ENCODE peak calls at places on chromosomes 2 and 18, in nine cellular contexts. One of them, this sample, is unnamed.

GRCh38 chr2:104774631-104775030 is 79.3 kb upstream of the POU3F3 start:
- DNase-seq in fibroblast of the aortic adventitia: no peak
- DNase-seq in heart right ventricle: no peak
- DNase-seq in psoas muscle: no peak
- DNase-seq in Peyer's patch: no peak
- DNase-seq in SK-N-SH: no peak
- DNase-seq in IMR-90: no peak
- DNase-seq in astrocyte of the spinal cord: peak
- DNase-seq in tibial artery: no peak
- DNase-seq in this sample: peak

GRCh38 chr2:157339965-157340655 is 14.5 kb upstream of the ERMN start:
- DNase-seq in fibroblast of the aortic adventitia: no peak
- DNase-seq in heart right ventricle: no peak
- DNase-seq in psoas muscle: no peak
- DNase-seq in Peyer's patch: no peak
- DNase-seq in SK-N-SH: no peak
- DNase-seq in IMR-90: peak
- DNase-seq in astrocyte of the spinal cord: peak
- DNase-seq in tibial artery: no peak
- DNase-seq in this sample: no peak

GRCh38 chr18:47528343-47528742 is 276.9 kb upstream of the SKOR2 start:
- DNase-seq in fibroblast of the aortic adventitia: no peak
- DNase-seq in heart right ventricle: no peak
- DNase-seq in psoas muscle: no peak
- DNase-seq in Peyer's patch: no peak
- DNase-seq in SK-N-SH: no peak
- DNase-seq in IMR-90: no peak
- DNase-seq in astrocyte of the spinal cord: no peak
- DNase-seq in tibial artery: no peak
- DNase-seq in this sample: no peak

GRCh38 chr2:208491648-208492047 is 85.1 kb downstream of the PTH2R start:
- DNase-seq in fibroblast of the aortic adventitia: no peak
- DNase-seq in heart right ventricle: no peak
- DNase-seq in psoas muscle: no peak
- DNase-seq in Peyer's patch: no peak
- DNase-seq in SK-N-SH: no peak
- DNase-seq in IMR-90: no peak
- DNase-seq in astrocyte of the spinal cord: no peak
- DNase-seq in tibial artery: no peak
- DNase-seq in this sample: no peak

GRCh38 chr2:8303322-8303832 is 378.5 kb upstream of the ID2 start:
- DNase-seq in fibroblast of the aortic adventitia: no peak
- DNase-seq in heart right ventricle: peak
- DNase-seq in psoas muscle: peak
- DNase-seq in Peyer's patch: peak
- DNase-seq in SK-N-SH: no peak
- DNase-seq in IMR-90: no peak
- DNase-seq in astrocyte of the spinal cord: peak
- DNase-seq in tibial artery: peak
- DNase-seq in this sample: no peak

GRCh38 chr18:57437433-57437781 is 2.2 kb downstream of the ONECUT2 start:
- DNase-seq in fibroblast of the aortic adventitia: no peak
- DNase-seq in heart right ventricle: no peak
- DNase-seq in psoas muscle: no peak
- DNase-seq in Peyer's patch: no peak
- DNase-seq in SK-N-SH: peak
- DNase-seq in IMR-90: no peak
- DNase-seq in astrocyte of the spinal cord: no peak
- DNase-seq in tibial artery: no peak
- DNase-seq in this sample: no peak

GRCh38 chr2:96084006-96084857 is 32.1 kb downstream of the ADRA2B start:
- DNase-seq in fibroblast of the aortic adventitia: no peak
- DNase-seq in heart right ventricle: no peak
- DNase-seq in psoas muscle: no peak
- DNase-seq in Peyer's patch: no peak
- DNase-seq in SK-N-SH: no peak
- DNase-seq in IMR-90: no peak
- DNase-seq in astrocyte of the spinal cord: no peak
- DNase-seq in tibial artery: no peak
- DNase-seq in this sample: no peak

GRCh38 chr18:62009521-62009920 is 116.7 kb upstream of the RNF152 start:
- DNase-seq in fibroblast of the aortic adventitia: no peak
- DNase-seq in heart right ventricle: no peak
- DNase-seq in psoas muscle: no peak
- DNase-seq in Peyer's patch: no peak
- DNase-seq in SK-N-SH: no peak
- DNase-seq in IMR-90: no peak
- DNase-seq in astrocyte of the spinal cord: no peak
- DNase-seq in tibial artery: no peak
- DNase-seq in this sample: no peak

GRCh38 chr2:235050992-235051351 is 99.2 kb downstream of the SH3BP4 start:
- DNase-seq in fibroblast of the aortic adventitia: peak
- DNase-seq in heart right ventricle: peak
- DNase-seq in psoas muscle: peak
- DNase-seq in Peyer's patch: peak
- DNase-seq in SK-N-SH: peak
- DNase-seq in IMR-90: peak
- DNase-seq in astrocyte of the spinal cord: peak
- DNase-seq in tibial artery: peak
- DNase-seq in this sample: peak

GRCh38 chr2:95274291-95275150 is at the start of gene PROM2:
- DNase-seq in fibroblast of the aortic adventitia: no peak
- DNase-seq in heart right ventricle: no peak
- DNase-seq in psoas muscle: peak
- DNase-seq in Peyer's patch: peak
- DNase-seq in SK-N-SH: no peak
- DNase-seq in IMR-90: no peak
- DNase-seq in astrocyte of the spinal cord: no peak
- DNase-seq in tibial artery: peak
- DNase-seq in this sample: no peak

GRCh38 chr2:66428986-66429612 is 5.8 kb upstream of the MEIS1 start:
- DNase-seq in fibroblast of the aortic adventitia: peak
- DNase-seq in heart right ventricle: no peak
- DNase-seq in psoas muscle: no peak
- DNase-seq in Peyer's patch: no peak
- DNase-seq in SK-N-SH: peak
- DNase-seq in IMR-90: peak
- DNase-seq in astrocyte of the spinal cord: peak
- DNase-seq in tibial artery: no peak
- DNase-seq in this sample: peak

GRCh38 chr2:99543247-99543646 is 53.4 kb upstream of the REV1 start:
- DNase-seq in fibroblast of the aortic adventitia: no peak
- DNase-seq in heart right ventricle: no peak
- DNase-seq in psoas muscle: no peak
- DNase-seq in Peyer's patch: no peak
- DNase-seq in SK-N-SH: no peak
- DNase-seq in IMR-90: peak
- DNase-seq in astrocyte of the spinal cord: peak
- DNase-seq in tibial artery: no peak
- DNase-seq in this sample: no peak

GRCh38 chr18:42821492-42821891 is 294.0 kb downstream of the RIT2 start:
- DNase-seq in fibroblast of the aortic adventitia: no peak
- DNase-seq in heart right ventricle: no peak
- DNase-seq in psoas muscle: no peak
- DNase-seq in Peyer's patch: no peak
- DNase-seq in SK-N-SH: no peak
- DNase-seq in IMR-90: no peak
- DNase-seq in astrocyte of the spinal cord: no peak
- DNase-seq in tibial artery: no peak
- DNase-seq in this sample: no peak

GRCh38 chr2:27583390-27583915 is 611 bp downstream of the ZNF512 start:
- DNase-seq in fibroblast of the aortic adventitia: peak
- DNase-seq in heart right ventricle: no peak
- DNase-seq in psoas muscle: no peak
- DNase-seq in Peyer's patch: no peak
- DNase-seq in SK-N-SH: no peak
- DNase-seq in IMR-90: peak
- DNase-seq in astrocyte of the spinal cord: peak
- DNase-seq in tibial artery: no peak
- DNase-seq in this sample: no peak

GRCh38 chr2:210387074-210387473 is 72.1 kb upstream of the MYL1 start:
- DNase-seq in fibroblast of the aortic adventitia: no peak
- DNase-seq in heart right ventricle: no peak
- DNase-seq in psoas muscle: no peak
- DNase-seq in Peyer's patch: no peak
- DNase-seq in SK-N-SH: no peak
- DNase-seq in IMR-90: no peak
- DNase-seq in astrocyte of the spinal cord: no peak
- DNase-seq in tibial artery: no peak
- DNase-seq in this sample: no peak

GRCh38 chr2:102553601-102554000 is 65.8 kb upstream of the SLC9A2 start:
- DNase-seq in fibroblast of the aortic adventitia: no peak
- DNase-seq in heart right ventricle: no peak
- DNase-seq in psoas muscle: no peak
- DNase-seq in Peyer's patch: no peak
- DNase-seq in SK-N-SH: no peak
- DNase-seq in IMR-90: no peak
- DNase-seq in astrocyte of the spinal cord: no peak
- DNase-seq in tibial artery: no peak
- DNase-seq in this sample: no peak

GRCh38 chr2:217993817-217994459 is 8.9 kb downstream of the TNS1 start:
- DNase-seq in fibroblast of the aortic adventitia: peak
- DNase-seq in heart right ventricle: peak
- DNase-seq in psoas muscle: peak
- DNase-seq in Peyer's patch: peak
- DNase-seq in SK-N-SH: peak
- DNase-seq in IMR-90: peak
- DNase-seq in astrocyte of the spinal cord: no peak
- DNase-seq in tibial artery: no peak
- DNase-seq in this sample: peak

GRCh38 chr18:49021433-49022129 is 70.8 kb upstream of the SMAD7 start:
- DNase-seq in fibroblast of the aortic adventitia: peak
- DNase-seq in heart right ventricle: peak
- DNase-seq in psoas muscle: peak
- DNase-seq in Peyer's patch: peak
- DNase-seq in SK-N-SH: peak
- DNase-seq in IMR-90: peak
- DNase-seq in astrocyte of the spinal cord: peak
- DNase-seq in tibial artery: no peak
- DNase-seq in this sample: peak
- TF ChIP-seq CTCF in fibroblast of the aortic adventitia: peak
- TF ChIP-seq CTCF in heart right ventricle: peak
- TF ChIP-seq CTCF in psoas muscle: peak
- TF ChIP-seq CTCF in Peyer's patch: peak
- TF ChIP-seq CTCF in SK-N-SH: peak
- TF ChIP-seq CTCF in IMR-90: peak
- TF ChIP-seq CTCF in astrocyte of the spinal cord: peak
- TF ChIP-seq CTCF in tibial artery: no peak
- TF ChIP-seq CTCF in this sample: peak

GRCh38 chr2:20224716-20225293 is at the start of gene SDC1:
- DNase-seq in fibroblast of the aortic adventitia: peak
- DNase-seq in heart right ventricle: peak
- DNase-seq in psoas muscle: peak
- DNase-seq in Peyer's patch: peak
- DNase-seq in SK-N-SH: peak
- DNase-seq in IMR-90: peak
- DNase-seq in astrocyte of the spinal cord: peak
- DNase-seq in tibial artery: no peak
- DNase-seq in this sample: peak
- H3K4me3 ChIP-seq in fibroblast of the aortic adventitia: peak
- H3K4me3 ChIP-seq in heart right ventricle: peak
- H3K4me3 ChIP-seq in psoas muscle: peak
- H3K4me3 ChIP-seq in Peyer's patch: peak
- H3K4me3 ChIP-seq in SK-N-SH: peak
- H3K4me3 ChIP-seq in IMR-90: peak
- H3K4me3 ChIP-seq in astrocyte of the spinal cord: peak
- H3K4me3 ChIP-seq in tibial artery: peak
- H3K4me3 ChIP-seq in this sample: peak

GRCh38 chr2:130391872-130392670 is 36.2 kb downstream of the PTPN18 start:
- DNase-seq in fibroblast of the aortic adventitia: no peak
- DNase-seq in heart right ventricle: no peak
- DNase-seq in psoas muscle: no peak
- DNase-seq in Peyer's patch: no peak
- DNase-seq in SK-N-SH: peak
- DNase-seq in IMR-90: peak
- DNase-seq in astrocyte of the spinal cord: no peak
- DNase-seq in tibial artery: no peak
- DNase-seq in this sample: no peak
- TF ChIP-seq CTCF in fibroblast of the aortic adventitia: no peak
- TF ChIP-seq CTCF in heart right ventricle: peak
- TF ChIP-seq CTCF in psoas muscle: no peak
- TF ChIP-seq CTCF in Peyer's patch: peak
- TF ChIP-seq CTCF in SK-N-SH: peak
- TF ChIP-seq CTCF in IMR-90: no peak
- TF ChIP-seq CTCF in astrocyte of the spinal cord: no peak
- TF ChIP-seq CTCF in tibial artery: no peak
- TF ChIP-seq CTCF in this sample: peak

DNA sequence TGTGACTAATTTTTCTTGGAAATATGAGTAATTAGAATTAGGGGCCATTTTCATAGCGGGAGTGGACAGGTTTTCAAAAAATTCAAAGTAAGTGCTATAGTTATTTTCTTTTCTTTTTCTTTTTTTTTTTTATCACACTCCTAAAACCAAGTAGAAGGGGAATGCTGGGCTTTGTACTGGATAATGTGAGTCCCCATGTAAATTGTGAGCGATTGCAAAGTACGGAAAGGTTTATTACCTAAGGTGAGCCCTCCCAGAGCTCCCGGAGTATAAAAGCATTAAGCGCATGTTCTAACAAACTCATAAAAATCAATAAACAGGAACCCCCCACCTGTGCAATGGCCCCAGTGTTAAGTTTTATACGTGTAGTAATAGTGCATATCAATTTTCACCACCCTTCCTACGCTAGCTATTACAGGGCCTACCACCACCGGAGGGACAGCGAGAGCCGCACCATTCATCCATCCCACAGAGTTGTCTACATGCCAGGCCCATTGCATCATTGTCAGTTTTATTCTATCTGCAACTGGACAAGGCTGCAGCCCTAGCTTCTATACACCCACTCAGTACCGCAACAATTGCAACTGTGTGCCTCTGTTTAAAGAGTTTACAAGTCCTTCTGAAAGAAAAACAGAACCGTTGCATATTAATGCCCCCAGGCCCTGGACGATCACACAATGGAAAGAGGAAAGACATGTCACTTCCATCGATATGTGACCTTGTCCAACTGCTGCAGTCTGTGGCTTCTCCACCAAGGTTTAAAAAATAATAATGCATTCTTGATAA is 58.7 kb downstream of the ZEB2 start:
- DNase-seq in fibroblast of the aortic adventitia: no peak
- DNase-seq in heart right ventricle: no peak
- DNase-seq in psoas muscle: peak
- DNase-seq in Peyer's patch: peak
- DNase-seq in SK-N-SH: no peak
- DNase-seq in IMR-90: peak
- DNase-seq in astrocyte of the spinal cord: peak
- DNase-seq in tibial artery: peak
- DNase-seq in this sample: peak
- H3K4me3 ChIP-seq in fibroblast of the aortic adventitia: no peak
- H3K4me3 ChIP-seq in heart right ventricle: no peak
- H3K4me3 ChIP-seq in psoas muscle: no peak
- H3K4me3 ChIP-seq in Peyer's patch: no peak
- H3K4me3 ChIP-seq in SK-N-SH: no peak
- H3K4me3 ChIP-seq in IMR-90: no peak
- H3K4me3 ChIP-seq in astrocyte of the spinal cord: no peak
- H3K4me3 ChIP-seq in tibial artery: no peak
- H3K4me3 ChIP-seq in this sample: no peak

GRCh38 chr2:70248810-70249438 is 496 bp upstream of the TIA1 start:
- DNase-seq in fibroblast of the aortic adventitia: no peak
- DNase-seq in heart right ventricle: no peak
- DNase-seq in psoas muscle: no peak
- DNase-seq in Peyer's patch: peak
- DNase-seq in SK-N-SH: no peak
- DNase-seq in IMR-90: no peak
- DNase-seq in astrocyte of the spinal cord: no peak
- DNase-seq in tibial artery: peak
- DNase-seq in this sample: peak
- TF ChIP-seq CTCF in fibroblast of the aortic adventitia: no peak
- TF ChIP-seq CTCF in heart right ventricle: no peak
- TF ChIP-seq CTCF in psoas muscle: no peak
- TF ChIP-seq CTCF in Peyer's patch: no peak
- TF ChIP-seq CTCF in SK-N-SH: no peak
- TF ChIP-seq CTCF in IMR-90: no peak
- TF ChIP-seq CTCF in astrocyte of the spinal cord: no peak
- TF ChIP-seq CTCF in tibial artery: no peak
- TF ChIP-seq CTCF in this sample: no peak

GRCh38 chr18:50080932-50081560 is 113.9 kb downstream of the MYO5B start:
- DNase-seq in fibroblast of the aortic adventitia: no peak
- DNase-seq in heart right ventricle: no peak
- DNase-seq in psoas muscle: no peak
- DNase-seq in Peyer's patch: no peak
- DNase-seq in SK-N-SH: no peak
- DNase-seq in IMR-90: no peak
- DNase-seq in astrocyte of the spinal cord: no peak
- DNase-seq in tibial artery: no peak
- DNase-seq in this sample: no peak
- H3K4me3 ChIP-seq in fibroblast of the aortic adventitia: no peak
- H3K4me3 ChIP-seq in heart right ventricle: no peak
- H3K4me3 ChIP-seq in psoas muscle: no peak
- H3K4me3 ChIP-seq in Peyer's patch: no peak
- H3K4me3 ChIP-seq in SK-N-SH: no peak
- H3K4me3 ChIP-seq in IMR-90: no peak
- H3K4me3 ChIP-seq in astrocyte of the spinal cord: no peak
- H3K4me3 ChIP-seq in tibial artery: no peak
- H3K4me3 ChIP-seq in this sample: no peak